ENCODE peak calls at places on chromosome 15, in four cellular contexts. J is transverse colon, O is lower lobe of right lung, R is AG10803. L is an unnamed sample.

GRCh38 chr15:73232771-73233170 is 136.0 kb downstream of the HCN4 start:
- DNase-seq in J (no peak), R (no peak), O (no peak), L (no peak)

GRCh38 chr15:84961114-84961452 is 20.6 kb upstream of the PDE8A start:
- DNase-seq in O (no peak), R (peak), J (no peak), L (no peak)

GRCh38 chr15:20352241-20353200 is 189.1 kb downstream of the GOLGA6L6 start:
- DNase-seq in R (no peak), O (peak), J (no peak), L (no peak)

GRCh38 chr15:95298729-95299128 is 1031.8 kb upstream of the NR2F2 start:
- DNase-seq in R (no peak), O (no peak), J (no peak), L (no peak)

GRCh38 chr15:66231421-66232266 is 21.9 kb downstream of the MEGF11 start:
- DNase-seq in O (no peak), J (no peak), R (no peak), L (peak)

GRCh38 chr15:43977072-43977884 is 150.5 kb downstream of the WDR76 start:
- DNase-seq in O (no peak), J (no peak), R (no peak), L (no peak)

GRCh38 chr15:70096975-70097336 is 761 bp downstream of the TLE3 start:
- DNase-seq in J (no peak), R (no peak), O (no peak), L (no peak)

GRCh38 chr15:85361306-85361705 is 19.1 kb upstream of the AKAP13 start:
- DNase-seq in O (no peak), R (no peak), J (no peak), L (no peak)

GRCh38 chr15:58608129-58608590 is 141.3 kb downstream of the ADAM10 start:
- DNase-seq in J (no peak), R (peak), O (no peak), L (peak)

GRCh38 chr15:37792351-37792750 is 142.1 kb upstream of the TMCO5A start:
- DNase-seq in R (no peak), O (no peak), J (no peak), L (no peak)

GRCh38 chr15:31925541-31925940 is 104.8 kb upstream of the CHRNA7 start:
- DNase-seq in O (no peak), R (no peak), J (peak), L (no peak)

GRCh38 chr15:67945951-67946700 is 106.3 kb upstream of the RNU6-1 start:
- DNase-seq in O (no peak), J (no peak), R (peak), L (peak)

GRCh38 chr15:90414408-90415028 is 26.5 kb downstream of the IQGAP1 start:
- DNase-seq in R (peak), O (no peak), J (no peak), L (peak)

GRCh38 chr15:68818671-68819450 is 1.8 kb downstream of the ANP32A start:
- DNase-seq in J (peak), O (peak), R (peak), L (peak)

GRCh38 chr15:89814112-89814742 is 425 bp downstream of the ANPEP start:
- DNase-seq in J (no peak), R (no peak), O (peak), L (no peak)

GRCh38 chr15:87347806-87348515 is 908.6 kb downstream of the NTRK3 start:
- DNase-seq in O (no peak), J (no peak), R (no peak), L (no peak)

GRCh38 chr15:44261007-44261706 is 27.4 kb upstream of the GOLM2 start:
- DNase-seq in J (no peak), R (no peak), O (no peak), L (no peak)

GRCh38 chr15:99252326-99252725 is 1.0 kb downstream of the LRRC28 start:
- DNase-seq in R (no peak), O (no peak), J (no peak), L (no peak)

GRCh38 chr15:51281368-51281967 is 56.9 kb downstream of the CYP19A1 start:
- DNase-seq in R (peak), J (peak), O (peak), L (peak)

GRCh38 chr15:33443699-33444098 is 132.9 kb downstream of the RYR3 start:
- DNase-seq in O (no peak), R (no peak), J (no peak), L (no peak)

GRCh38 chr15:78056714-78057269 is 20.7 kb downstream of the TBC1D2B start:
- DNase-seq in J (no peak), R (peak), O (no peak), L (peak)

GRCh38 chr15:52440414-52440813 is 88.3 kb downstream of the MYO5A start:
- DNase-seq in R (peak), J (no peak), O (no peak), L (no peak)

GRCh38 chr15:25249236-25250010 is 189.4 kb downstream of the UBE3A start:
- DNase-seq in O (no peak), R (no peak), J (peak), L (no peak)

GRCh38 chr15:78415284-78415683 is 22.7 kb upstream of the IREB2 start:
- DNase-seq in J (no peak), R (peak), O (no peak), L (peak)

GRCh38 chr15:72774696-72775383 is 8.7 kb downstream of the ADPGK start:
- DNase-seq in R (no peak), O (no peak), J (no peak), L (no peak)

GRCh38 chr15:85581495-85581894 is 201.1 kb downstream of the AKAP13 start:
- DNase-seq in O (peak), R (no peak), J (peak), L (no peak)

GRCh38 chr15:90000175-90000923 is 775 bp upstream of the ZNF710 start:
- DNase-seq in R (peak), J (peak), O (peak), L (peak)

GRCh38 chr15:57476533-57476975 is 100.2 kb downstream of the CGNL1 start:
- DNase-seq in J (no peak), R (peak), O (no peak), L (peak)

GRCh38 chr15:84840741-84841429 is 23.7 kb downstream of the ALPK3 start:
- DNase-seq in R (peak), O (peak), J (peak), L (peak)

GRCh38 chr15:73700041-73700842 is 16.1 kb downstream of the CD276 start:
- DNase-seq in O (peak), R (peak), J (peak), L (peak)

GRCh38 chr15:67163180-67163579 is 91.3 kb downstream of the AAGAB start:
- DNase-seq in R (no peak), J (no peak), O (no peak), L (no peak)

GRCh38 chr15:99029358-99029871 is 21.8 kb upstream of the PGPEP1L start:
- DNase-seq in J (no peak), O (no peak), R (no peak), L (no peak)

GRCh38 chr15:101637549-101638318 is 14.4 kb downstream of the TM2D3 start:
- DNase-seq in R (no peak), O (no peak), J (peak), L (no peak)

GRCh38 chr15:53457479-53457878 is 302.0 kb downstream of the WDR72 start:
- DNase-seq in J (no peak), R (no peak), O (no peak), L (no peak)

GRCh38 chr15:51022206-51022605 is 72.5 kb downstream of the TNFAIP8L3 start:
- DNase-seq in O (no peak), J (no peak), R (no peak), L (no peak)

GRCh38 chr15:56320316-56320715 is 44.9 kb upstream of the TEX9 start:
- DNase-seq in O (no peak), R (no peak), J (no peak), L (no peak)

GRCh38 chr15:101250931-101251829 is 668 bp downstream of the CHSY1 start:
- DNase-seq in O (peak), J (no peak), R (no peak), L (peak)

GRCh38 chr15:50059203-50059772 is 59.7 kb downstream of the ATP8B4 start:
- DNase-seq in O (no peak), R (no peak), J (no peak), L (no peak)

DNA sequence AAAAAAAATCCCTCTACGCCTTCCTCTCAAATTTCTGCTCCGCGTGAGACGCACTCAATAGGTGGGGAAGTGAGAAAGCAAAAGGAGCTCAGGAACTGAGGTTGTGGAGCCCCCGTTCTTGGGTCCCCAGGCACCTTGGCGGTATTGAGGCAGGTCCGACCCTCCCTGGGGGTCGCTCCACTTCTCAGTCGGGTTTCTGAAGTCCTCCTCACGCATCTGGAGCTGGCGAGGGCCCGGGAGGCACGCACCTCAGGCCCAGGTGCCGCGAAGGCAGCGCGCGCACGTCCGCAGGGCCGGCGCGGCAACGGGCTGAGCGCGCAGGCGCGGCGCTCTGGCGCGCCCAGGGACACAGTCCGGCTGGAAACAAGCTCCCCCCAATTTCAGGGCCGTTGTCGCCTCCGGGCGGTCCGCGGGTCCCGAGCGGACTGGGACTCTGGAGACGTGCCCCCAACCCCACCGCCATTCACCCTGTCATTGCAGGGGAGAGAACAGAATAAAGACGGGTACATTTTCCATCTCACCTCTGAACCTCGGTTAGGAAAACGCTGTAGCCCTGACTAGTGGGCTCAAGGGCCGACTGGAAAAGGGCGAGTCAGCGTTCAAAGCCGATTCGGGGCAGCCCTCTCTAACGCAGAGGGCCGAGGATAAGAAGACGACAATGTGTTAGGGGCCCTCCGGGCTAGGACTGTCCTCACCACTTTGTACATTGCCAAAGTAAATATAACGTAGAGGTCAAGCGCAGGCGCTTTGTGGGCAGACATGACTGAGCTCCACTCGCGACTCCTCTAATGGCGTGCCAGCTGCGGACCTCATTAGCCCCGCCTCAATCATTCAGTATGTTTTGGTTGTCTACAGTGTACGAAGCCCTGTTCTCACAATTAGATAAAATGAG is at the start of gene ZNF770:
- DNase-seq in J (peak), O (peak), R (peak), L (peak)
- TF ChIP-seq CTCF in J (no peak), O (no peak), R (no peak), L (no peak)

GRCh38 chr15:42353061-42353460 is 6.2 kb upstream of the CAPN3 start:
- DNase-seq in O (no peak), R (no peak), J (no peak), L (no peak)

GRCh38 chr15:42349178-42349577 is 10.1 kb upstream of the CAPN3 start:
- DNase-seq in J (no peak), O (no peak), R (peak), L (peak)

GRCh38 chr15:42348083-42348482 is 11.2 kb upstream of the CAPN3 start:
- DNase-seq in O (no peak), J (no peak), R (peak), L (peak)

GRCh38 chr15:42355291-42355690 is 4.0 kb upstream of the CAPN3 start:
- DNase-seq in O (no peak), R (no peak), J (no peak), L (no peak)

DNA sequence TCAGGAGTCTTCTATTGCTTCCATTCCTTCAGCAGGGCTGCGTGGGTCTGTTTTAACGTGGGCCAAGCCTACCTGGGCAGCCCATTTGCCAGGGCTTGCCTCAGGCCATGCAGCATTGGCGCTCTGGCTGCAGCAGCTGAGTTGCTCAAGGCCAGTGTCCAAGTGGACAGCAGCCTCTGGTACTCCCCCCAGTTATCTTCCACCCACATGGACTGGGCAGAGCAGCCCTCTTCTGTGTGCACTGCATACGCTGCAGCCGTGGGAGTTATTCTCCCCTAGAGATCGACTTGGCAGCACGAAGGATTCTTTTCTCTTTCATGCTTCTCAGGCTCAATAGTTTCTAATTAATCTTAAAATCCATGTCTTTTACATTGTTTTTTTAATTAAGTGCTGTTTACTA is 6.9 kb upstream of the CAPN3 start:
- DNase-seq in O (no peak), R (no peak), J (no peak), L (no peak)
- H3K4me3 ChIP-seq in O (no peak), R (no peak), J (no peak), L (no peak)

GRCh38 chr15:92711457-92711831 is 55.9 kb upstream of the FAM174B start:
- DNase-seq in J (no peak), O (no peak), R (no peak), L (no peak)

GRCh38 chr15:92719024-92719423 is 63.4 kb upstream of the FAM174B start:
- DNase-seq in R (peak), O (no peak), J (no peak), L (no peak)

GRCh38 chr15:92715753-92716152 is 60.2 kb upstream of the FAM174B start:
- DNase-seq in O (no peak), J (no peak), R (no peak), L (no peak)

GRCh38 chr15:92714071-92714456 is 58.5 kb upstream of the FAM174B start:
- DNase-seq in R (peak), J (no peak), O (no peak), L (peak)

GRCh38 chr15:92714457-92715401 is 59.2 kb upstream of the FAM174B start:
- DNase-seq in J (peak), O (peak), R (peak), L (peak)
- TF ChIP-seq CTCF in J (peak), O (peak), R (peak), L (peak)

GRCh38 chr15:35305906-35306305 is 220.8 kb upstream of the NANOGP8 start:
- DNase-seq in J (no peak), O (no peak), R (peak), L (peak)
- H3K4me3 ChIP-seq in J (no peak), O (no peak), R (no peak), L (no peak)

GRCh38 chr15:22989576-22990477 is 9.7 kb upstream of the CYFIP1 start:
- DNase-seq in O (no peak), R (peak), J (no peak), L (peak)
- TF ChIP-seq CTCF in O (no peak), R (no peak), J (no peak), L (no peak)

DNA sequence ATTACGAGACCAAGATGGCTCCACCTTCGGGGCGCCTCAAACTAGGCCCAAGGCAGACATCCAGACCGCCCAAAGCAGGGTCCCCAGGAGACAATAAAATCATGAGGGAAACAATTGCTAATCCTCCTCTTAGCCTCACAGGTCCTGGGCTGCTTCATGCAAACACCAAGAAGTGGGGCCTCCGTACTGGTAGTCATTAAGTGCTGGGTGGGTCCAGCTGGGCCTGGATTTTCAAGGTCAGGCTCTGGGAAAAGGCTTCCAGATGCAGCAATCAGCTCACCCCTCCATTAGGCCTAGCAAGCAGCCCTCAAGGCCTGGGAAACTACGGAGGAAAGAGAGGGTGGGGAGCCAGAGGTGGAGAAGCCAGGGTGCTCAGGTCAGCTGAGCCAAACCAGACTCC is 634 bp downstream of the FBXL22 start:
- DNase-seq in R (no peak), J (no peak), O (no peak), L (no peak)
- H3K4me3 ChIP-seq in R (no peak), J (no peak), O (no peak), L (no peak)

GRCh38 chr15:82835391-82835917 is 26.0 kb downstream of the WHAMM start:
- DNase-seq in J (no peak), O (no peak), R (no peak), L (no peak)

GRCh38 chr15:82830427-82831173 is 21.2 kb downstream of the WHAMM start:
- DNase-seq in O (no peak), J (no peak), R (no peak), L (no peak)

GRCh38 chr15:82832601-82833209 is 23.3 kb downstream of the WHAMM start:
- DNase-seq in R (peak), O (no peak), J (no peak), L (peak)

GRCh38 chr15:82831894-82832600 is 22.6 kb downstream of the WHAMM start:
- DNase-seq in O (no peak), R (no peak), J (no peak), L (no peak)

GRCh38 chr15:82833283-82833682 is 23.9 kb downstream of the WHAMM start:
- DNase-seq in J (no peak), R (no peak), O (no peak), L (no peak)
- TF ChIP-seq CTCF in J (no peak), R (no peak), O (no peak), L (no peak)

DNA sequence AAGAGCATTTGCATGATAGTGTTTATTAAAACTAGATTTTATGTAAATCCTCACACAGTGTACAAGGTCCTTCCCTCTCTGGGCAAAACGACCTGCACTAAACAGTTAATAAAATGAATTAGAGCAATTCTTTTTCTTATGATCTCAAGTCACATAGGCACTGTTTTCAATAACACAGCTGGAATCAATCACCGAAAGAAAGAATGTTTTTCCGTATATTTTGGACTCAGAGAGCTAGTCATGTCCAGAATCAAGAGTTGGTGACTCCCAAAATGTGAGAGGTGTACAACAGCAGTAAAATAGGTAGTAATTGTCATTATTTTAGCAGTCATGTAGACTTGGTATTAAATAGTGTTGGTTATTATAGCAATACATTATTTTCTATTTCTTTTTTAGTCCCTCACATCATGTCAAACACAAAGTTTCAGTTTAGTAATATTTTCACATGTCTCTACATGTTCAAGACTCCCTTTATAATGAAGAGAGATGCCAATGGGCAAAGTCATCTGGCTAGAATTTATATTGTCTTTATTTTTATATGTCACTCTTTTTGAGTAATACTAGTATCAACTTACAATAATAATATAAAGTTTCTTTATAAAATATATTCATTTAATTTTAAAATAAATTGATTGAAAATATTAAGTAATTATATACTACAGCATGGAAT is 448.6 kb upstream of the CDIN1 start:
- DNase-seq in J (no peak), R (peak), O (no peak), L (peak)
- H3K4me3 ChIP-seq in J (no peak), R (no peak), O (no peak), L (no peak)

L was measured in foreskin fibroblast.